ENCODE peak calls at places on chromosomes 13 and 19, in six cellular contexts. N is astrocyte of the spinal cord, Q is AG10803, H is neural progenitor cell, V is fibroblast of lung, E is IMR-90. L is an unnamed sample.

GRCh38 chr13:105591308-105591707 is 944.2 kb downstream of the EFNB2 start:
- DNase-seq in N (no peak), Q (no peak), H (no peak), V (no peak), E (no peak), L (no peak)

GRCh38 chr19:15144046-15144646 is 36.9 kb downstream of the SYDE1 start:
- DNase-seq in N (no peak), Q (peak), H (no peak), V (peak), E (no peak), L (peak)

GRCh38 chr13:113864303-113864890 is 521 bp upstream of the GAS6 start:
- DNase-seq in N (no peak), Q (peak), H (no peak), V (no peak), E (peak), L (peak)

GRCh38 chr19:50720181-50720920 is 749 bp upstream of the SHANK1 start:
- DNase-seq in N (no peak), Q (no peak), H (no peak), V (no peak), E (no peak), L (no peak)

GRCh38 chr19:54882758-54883157 is 8.7 kb downstream of the FCAR start:
- DNase-seq in N (no peak), Q (no peak), H (no peak), V (no peak), E (no peak), L (no peak)

GRCh38 chr19:33804021-33804799 is 7.5 kb downstream of the KCTD15 start:
- DNase-seq in N (peak), Q (peak), H (no peak), V (peak), E (peak), L (peak)

GRCh38 chr13:50713849-50714248 is 129.6 kb downstream of the DLEU7 start:
- DNase-seq in N (peak), Q (peak), H (no peak), V (peak), E (peak), L (peak)

GRCh38 chr13:32528358-32528757 is 10.2 kb downstream of the N4BP2L2 start:
- DNase-seq in N (no peak), Q (no peak), H (no peak), V (peak), E (peak), L (peak)

GRCh38 chr13:106143392-106143791 is 392.1 kb downstream of the EFNB2 start:
- DNase-seq in N (peak), Q (peak), H (no peak), V (peak), E (peak), L (peak)

GRCh38 chr19:48751835-48752510 is 468 bp downstream of the FUT1 start:
- DNase-seq in N (no peak), Q (no peak), H (peak), V (no peak), E (no peak), L (no peak)

GRCh38 chr19:11446652-11447301 is 11.3 kb downstream of the PRKCSH start:
- DNase-seq in N (no peak), Q (no peak), H (peak), V (no peak), E (no peak), L (peak)

GRCh38 chr19:18771328-18772242 is 19.5 kb downstream of the COMP start:
- DNase-seq in N (no peak), Q (no peak), H (peak), V (no peak), E (no peak), L (no peak)

GRCh38 chr19:18291590-18292459 is 10.4 kb upstream of the JUND start:
- DNase-seq in N (peak), Q (peak), H (peak), V (peak), E (peak), L (peak)

GRCh38 chr19:41443813-41444455 is 978 bp downstream of the ERICH4 start:
- DNase-seq in N (no peak), Q (no peak), H (no peak), V (no peak), E (no peak), L (no peak)

GRCh38 chr19:41449079-41449864 is 6.3 kb downstream of the ERICH4 start:
- DNase-seq in N (peak), Q (peak), H (peak), V (peak), E (peak), L (peak)

GRCh38 chr19:41449865-41450178 is 6.9 kb downstream of the ERICH4 start:
- DNase-seq in N (no peak), Q (no peak), H (no peak), V (no peak), E (no peak), L (no peak)

GRCh38 chr19:41445575-41445974 is 2.6 kb downstream of the ERICH4 start:
- DNase-seq in N (no peak), Q (no peak), H (no peak), V (no peak), E (no peak), L (no peak)

GRCh38 chr19:41447732-41448332 is 4.9 kb downstream of the ERICH4 start:
- DNase-seq in N (no peak), Q (no peak), H (no peak), V (no peak), E (no peak), L (no peak)
- TF ChIP-seq CTCF in N (no peak), Q (no peak), H (peak), V (no peak), E (no peak), L (peak)

DNA sequence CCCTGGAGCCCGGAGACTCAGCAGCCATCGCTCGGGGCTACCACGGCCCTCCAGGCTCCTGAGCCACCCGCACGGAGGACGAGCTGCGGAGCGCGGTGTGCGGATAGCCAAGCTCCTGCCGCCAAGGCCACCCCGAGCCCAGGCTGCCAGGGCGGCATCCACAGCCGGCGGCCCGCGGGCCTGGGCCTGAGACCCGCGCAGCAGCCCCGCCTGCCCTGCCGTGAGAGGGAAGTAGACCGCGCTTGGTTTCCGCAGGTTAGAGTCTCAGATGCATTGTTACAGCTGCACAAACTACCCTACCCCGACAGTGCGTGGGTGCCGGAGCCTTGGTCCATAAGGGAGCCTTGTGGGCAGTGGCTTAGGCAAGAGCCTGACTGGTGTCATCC is 253.8 kb upstream of the SGCG start:
- DNase-seq in N (no peak), Q (no peak), H (no peak), V (no peak), E (no peak), L (no peak)
- H3K4me3 ChIP-seq in N (no peak), Q (no peak), H (peak), V (no peak), E (no peak), L (no peak)

GRCh38 chr13:100514788-100515409 is 73.7 kb downstream of the GGACT start:
- DNase-seq in N (peak), Q (peak), H (peak), V (peak), E (peak), L (peak)
- TF ChIP-seq CTCF in N (peak), Q (peak), H (peak), V (peak), E (peak), L (peak)

GRCh38 chr13:83450586-83450985 is 431.7 kb downstream of the SLITRK1 start:
- DNase-seq in N (no peak), Q (peak), H (peak), V (peak), E (no peak), L (no peak)
- H3K4me3 ChIP-seq in N (no peak), Q (no peak), H (no peak), V (no peak), E (no peak), L (no peak)